ENCODE peak calls at places on chromosomes 1 and 21, in nine cellular contexts. One of them, this sample, is unnamed.
A peak's percentile ranks its signal among the peaks of the same experiment; 100 is the strongest.

GRCh38 chr1:174114788-174115448 is 44.4 kb upstream of the RABGAP1L start:
- DNase-seq in ovary: no peak
- DNase-seq in tibial nerve: peak; percentile 23
- DNase-seq in GM12878: no peak
- DNase-seq in fibroblast of lung: peak; percentile 43
- DNase-seq in spleen: no peak
- DNase-seq in sigmoid colon: no peak
- DNase-seq in Peyer's patch: no peak
- DNase-seq in neural progenitor cell: peak; percentile 75
- DNase-seq in this sample: no peak

GRCh38 chr1:45012639-45013278 is 705 bp downstream of the UROD start:
- DNase-seq in tibial nerve: peak; percentile 80
- DNase-seq in sigmoid colon: peak; percentile 90
- DNase-seq in fibroblast of lung: peak; percentile 65
- DNase-seq in GM12878: no peak
- DNase-seq in neural progenitor cell: peak; percentile 63
- DNase-seq in spleen: peak; percentile 86
- DNase-seq in ovary: peak; percentile 84
- DNase-seq in Peyer's patch: peak; percentile 53
- DNase-seq in this sample: peak; percentile 86

GRCh38 chr1:150093805-150094204 is 26.2 kb downstream of the VPS45 start:
- DNase-seq in sigmoid colon: no peak
- DNase-seq in tibial nerve: no peak
- DNase-seq in fibroblast of lung: no peak
- DNase-seq in Peyer's patch: no peak
- DNase-seq in spleen: no peak
- DNase-seq in ovary: no peak
- DNase-seq in neural progenitor cell: no peak
- DNase-seq in GM12878: no peak
- DNase-seq in this sample: no peak

GRCh38 chr1:84896279-84896678 is 3.3 kb upstream of the LPAR3 start:
- DNase-seq in ovary: no peak
- DNase-seq in spleen: no peak
- DNase-seq in neural progenitor cell: no peak
- DNase-seq in Peyer's patch: no peak
- DNase-seq in fibroblast of lung: no peak
- DNase-seq in sigmoid colon: no peak
- DNase-seq in tibial nerve: no peak
- DNase-seq in GM12878: no peak
- DNase-seq in this sample: no peak

GRCh38 chr1:2503554-2504223 is 22.7 kb downstream of the PANK4 start:
- DNase-seq in neural progenitor cell: peak; percentile 39
- DNase-seq in tibial nerve: no peak
- DNase-seq in GM12878: no peak
- DNase-seq in fibroblast of lung: no peak
- DNase-seq in sigmoid colon: no peak
- DNase-seq in ovary: no peak
- DNase-seq in spleen: no peak
- DNase-seq in Peyer's patch: no peak
- DNase-seq in this sample: no peak

GRCh38 chr1:201480231-201481003 is 11.4 kb upstream of the PHLDA3 start:
- DNase-seq in GM12878: no peak
- DNase-seq in tibial nerve: peak; percentile 76
- DNase-seq in neural progenitor cell: peak; percentile 82
- DNase-seq in spleen: peak; percentile 92
- DNase-seq in Peyer's patch: peak; percentile 75
- DNase-seq in ovary: no peak
- DNase-seq in fibroblast of lung: peak; percentile 78
- DNase-seq in sigmoid colon: peak; percentile 92
- DNase-seq in this sample: peak; percentile 91

GRCh38 chr1:12121212-12122000 is 45.4 kb upstream of the TNFRSF1B start:
- DNase-seq in sigmoid colon: no peak
- DNase-seq in Peyer's patch: no peak
- DNase-seq in spleen: peak; percentile 30
- DNase-seq in ovary: no peak
- DNase-seq in neural progenitor cell: no peak
- DNase-seq in fibroblast of lung: peak; percentile 96
- DNase-seq in tibial nerve: no peak
- DNase-seq in GM12878: no peak
- DNase-seq in this sample: no peak

GRCh38 chr21:45030637-45031218 is 43.7 kb upstream of the ADARB1 start:
- DNase-seq in sigmoid colon: peak; percentile 56
- DNase-seq in spleen: no peak
- DNase-seq in tibial nerve: no peak
- DNase-seq in ovary: no peak
- DNase-seq in Peyer's patch: no peak
- DNase-seq in GM12878: no peak
- DNase-seq in neural progenitor cell: peak; percentile 40
- DNase-seq in fibroblast of lung: peak; percentile 69
- DNase-seq in this sample: no peak

GRCh38 chr1:46370214-46370633 is 23.9 kb upstream of the FAAH start:
- DNase-seq in fibroblast of lung: no peak
- DNase-seq in neural progenitor cell: no peak
- DNase-seq in GM12878: peak; percentile 37
- DNase-seq in spleen: no peak
- DNase-seq in ovary: no peak
- DNase-seq in tibial nerve: no peak
- DNase-seq in sigmoid colon: no peak
- DNase-seq in Peyer's patch: peak; percentile 30
- DNase-seq in this sample: no peak

GRCh38 chr1:210244746-210245367 is 12.3 kb downstream of the SERTAD4 start:
- DNase-seq in GM12878: no peak
- DNase-seq in tibial nerve: no peak
- DNase-seq in neural progenitor cell: no peak
- DNase-seq in Peyer's patch: no peak
- DNase-seq in fibroblast of lung: no peak
- DNase-seq in sigmoid colon: no peak
- DNase-seq in ovary: no peak
- DNase-seq in spleen: no peak
- DNase-seq in this sample: no peak

GRCh38 chr1:210291786-210292275 is 36.9 kb upstream of the HHAT start:
- DNase-seq in tibial nerve: peak; percentile 10
- DNase-seq in ovary: no peak
- DNase-seq in Peyer's patch: no peak
- DNase-seq in neural progenitor cell: no peak
- DNase-seq in GM12878: no peak
- DNase-seq in spleen: no peak
- DNase-seq in sigmoid colon: peak; percentile 76
- DNase-seq in fibroblast of lung: peak; percentile 71
- DNase-seq in this sample: no peak

GRCh38 chr1:155801149-155801548 is 55.9 kb downstream of the GON4L start:
- DNase-seq in neural progenitor cell: no peak
- DNase-seq in sigmoid colon: no peak
- DNase-seq in GM12878: no peak
- DNase-seq in ovary: no peak
- DNase-seq in spleen: no peak
- DNase-seq in Peyer's patch: no peak
- DNase-seq in tibial nerve: no peak
- DNase-seq in fibroblast of lung: no peak
- DNase-seq in this sample: no peak

GRCh38 chr1:167057297-167057688 is 32.9 kb downstream of the GPA33 start:
- DNase-seq in fibroblast of lung: peak; percentile 20
- DNase-seq in tibial nerve: no peak
- DNase-seq in neural progenitor cell: peak; percentile 82
- DNase-seq in Peyer's patch: no peak
- DNase-seq in spleen: no peak
- DNase-seq in ovary: no peak
- DNase-seq in GM12878: no peak
- DNase-seq in sigmoid colon: no peak
- DNase-seq in this sample: no peak

GRCh38 chr1:63693956-63694607 is 79.7 kb upstream of the ROR1 start:
- DNase-seq in GM12878: no peak
- DNase-seq in sigmoid colon: no peak
- DNase-seq in neural progenitor cell: no peak
- DNase-seq in spleen: no peak
- DNase-seq in tibial nerve: no peak
- DNase-seq in fibroblast of lung: peak; percentile 70
- DNase-seq in ovary: no peak
- DNase-seq in Peyer's patch: no peak
- DNase-seq in this sample: no peak

GRCh38 chr1:216702170-216702569 is 21.1 kb downstream of the ESRRG start:
- DNase-seq in neural progenitor cell: no peak
- DNase-seq in sigmoid colon: no peak
- DNase-seq in GM12878: no peak
- DNase-seq in fibroblast of lung: no peak
- DNase-seq in spleen: no peak
- DNase-seq in Peyer's patch: no peak
- DNase-seq in tibial nerve: no peak
- DNase-seq in ovary: no peak
- DNase-seq in this sample: no peak

GRCh38 chr1:113058861-113059441 is 14.0 kb upstream of the LRIG2 start:
- DNase-seq in spleen: peak; percentile 79
- DNase-seq in neural progenitor cell: peak; percentile 28
- DNase-seq in Peyer's patch: no peak
- DNase-seq in GM12878: no peak
- DNase-seq in fibroblast of lung: no peak
- DNase-seq in sigmoid colon: no peak
- DNase-seq in ovary: no peak
- DNase-seq in tibial nerve: no peak
- DNase-seq in this sample: no peak

GRCh38 chr1:31581821-31582810 is 5.8 kb downstream of the TINAGL1 start:
- DNase-seq in Peyer's patch: no peak
- DNase-seq in tibial nerve: no peak
- DNase-seq in spleen: no peak
- DNase-seq in sigmoid colon: no peak
- DNase-seq in neural progenitor cell: no peak
- DNase-seq in ovary: no peak
- DNase-seq in fibroblast of lung: no peak
- DNase-seq in GM12878: no peak
- DNase-seq in this sample: no peak

GRCh38 chr1:181152892-181153633 is 64.6 kb downstream of the IER5 start:
- DNase-seq in sigmoid colon: peak; percentile 94
- DNase-seq in GM12878: no peak
- DNase-seq in fibroblast of lung: peak; percentile 94
- DNase-seq in neural progenitor cell: peak; percentile 56
- DNase-seq in Peyer's patch: peak; percentile 69
- DNase-seq in spleen: peak; percentile 91
- DNase-seq in ovary: peak; percentile 84
- DNase-seq in tibial nerve: peak; percentile 60
- DNase-seq in this sample: peak; percentile 86
- TF ChIP-seq CTCF in sigmoid colon: peak; percentile 19
- TF ChIP-seq CTCF in GM12878: peak; percentile 40
- TF ChIP-seq CTCF in fibroblast of lung: peak; percentile 27
- TF ChIP-seq CTCF in neural progenitor cell: peak; percentile 41
- TF ChIP-seq CTCF in Peyer's patch: peak; percentile 45
- TF ChIP-seq CTCF in spleen: peak; percentile 12
- TF ChIP-seq CTCF in ovary: peak; percentile 22
- TF ChIP-seq CTCF in tibial nerve: peak; percentile 35
- TF ChIP-seq CTCF in this sample: peak; percentile 50

GRCh38 chr21:25735895-25736597 is 1.3 kb downstream of the GABPA start:
- DNase-seq in ovary: no peak
- DNase-seq in sigmoid colon: no peak
- DNase-seq in Peyer's patch: no peak
- DNase-seq in spleen: no peak
- DNase-seq in neural progenitor cell: peak; percentile 29
- DNase-seq in tibial nerve: no peak
- DNase-seq in fibroblast of lung: peak; percentile 54
- DNase-seq in GM12878: no peak
- DNase-seq in this sample: no peak
- H3K4me1 ChIP-seq in ovary: peaks cover 3% of the 10 kb centered on the region
- H3K4me1 ChIP-seq in sigmoid colon: peaks cover 43% of the 10 kb centered on the region
- H3K4me1 ChIP-seq in Peyer's patch: no peaks in the 10 kb centered on the region
- H3K4me1 ChIP-seq in spleen: peaks cover 55% of the 10 kb centered on the region
- H3K4me1 ChIP-seq in neural progenitor cell: peaks cover 13% of the 10 kb centered on the region
- H3K4me1 ChIP-seq in tibial nerve: peaks cover 64% of the 10 kb centered on the region
- H3K4me1 ChIP-seq in fibroblast of lung: peaks cover 3% of the 10 kb centered on the region
- H3K4me1 ChIP-seq in GM12878: peaks cover 26% of the 10 kb centered on the region
- H3K4me1 ChIP-seq in this sample: peaks cover 48% of the 10 kb centered on the region

DNA sequence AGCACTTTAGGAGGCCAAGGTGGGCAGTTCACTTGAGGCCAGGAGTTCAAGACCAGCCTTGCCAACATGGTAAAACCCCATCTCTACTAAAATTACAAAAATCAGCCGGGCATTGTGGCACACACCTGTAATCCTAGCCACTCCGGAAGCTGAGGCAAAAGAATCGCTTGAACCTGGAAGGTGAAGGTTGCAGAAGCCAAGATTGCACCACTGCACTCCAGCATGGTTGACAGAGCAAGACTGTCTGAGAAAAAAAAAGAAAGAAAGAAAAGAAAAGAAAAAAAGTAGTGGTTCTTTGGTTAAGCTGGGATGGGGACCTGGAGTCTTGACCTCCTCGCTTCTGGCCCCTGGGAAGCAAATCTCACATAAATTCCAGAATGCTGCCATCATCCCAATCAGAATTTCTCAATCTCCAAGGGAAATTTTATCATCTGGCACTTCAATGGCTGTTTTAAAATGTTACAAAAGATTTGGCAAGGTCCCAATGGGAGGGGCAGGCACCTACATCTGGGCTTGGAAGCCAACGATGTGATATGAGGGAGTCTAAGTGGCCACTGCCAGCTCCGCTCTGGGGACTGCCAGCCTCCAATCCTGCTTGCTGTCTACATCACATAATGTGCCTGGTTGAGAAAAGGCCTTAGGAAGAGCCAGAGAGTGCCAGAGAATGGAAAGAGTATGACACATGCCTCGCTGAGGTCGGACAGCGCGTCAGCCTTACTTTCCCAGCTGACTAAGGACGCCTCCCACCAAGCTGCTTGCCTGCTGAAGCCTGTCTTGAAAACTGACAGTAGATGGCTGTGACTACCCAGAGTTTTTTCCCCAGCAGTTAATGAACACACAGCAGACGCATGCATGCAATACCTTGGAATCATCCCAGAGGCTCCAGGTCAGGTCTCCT is 42.1 kb upstream of the SRP9 start:
- DNase-seq in ovary: peak; percentile 65
- DNase-seq in fibroblast of lung: peak; percentile 98
- DNase-seq in GM12878: no peak
- DNase-seq in tibial nerve: peak; percentile 62
- DNase-seq in Peyer's patch: peak; percentile 22
- DNase-seq in neural progenitor cell: peak; percentile 23
- DNase-seq in sigmoid colon: peak; percentile 84
- DNase-seq in spleen: no peak
- DNase-seq in this sample: peak; percentile 57
- TF ChIP-seq CTCF in ovary: no peak
- TF ChIP-seq CTCF in fibroblast of lung: no peak
- TF ChIP-seq CTCF in GM12878: no peak
- TF ChIP-seq CTCF in tibial nerve: no peak
- TF ChIP-seq CTCF in Peyer's patch: no peak
- TF ChIP-seq CTCF in neural progenitor cell: no peak
- TF ChIP-seq CTCF in sigmoid colon: no peak
- TF ChIP-seq CTCF in spleen: no peak
- TF ChIP-seq CTCF in this sample: no peak

DNA sequence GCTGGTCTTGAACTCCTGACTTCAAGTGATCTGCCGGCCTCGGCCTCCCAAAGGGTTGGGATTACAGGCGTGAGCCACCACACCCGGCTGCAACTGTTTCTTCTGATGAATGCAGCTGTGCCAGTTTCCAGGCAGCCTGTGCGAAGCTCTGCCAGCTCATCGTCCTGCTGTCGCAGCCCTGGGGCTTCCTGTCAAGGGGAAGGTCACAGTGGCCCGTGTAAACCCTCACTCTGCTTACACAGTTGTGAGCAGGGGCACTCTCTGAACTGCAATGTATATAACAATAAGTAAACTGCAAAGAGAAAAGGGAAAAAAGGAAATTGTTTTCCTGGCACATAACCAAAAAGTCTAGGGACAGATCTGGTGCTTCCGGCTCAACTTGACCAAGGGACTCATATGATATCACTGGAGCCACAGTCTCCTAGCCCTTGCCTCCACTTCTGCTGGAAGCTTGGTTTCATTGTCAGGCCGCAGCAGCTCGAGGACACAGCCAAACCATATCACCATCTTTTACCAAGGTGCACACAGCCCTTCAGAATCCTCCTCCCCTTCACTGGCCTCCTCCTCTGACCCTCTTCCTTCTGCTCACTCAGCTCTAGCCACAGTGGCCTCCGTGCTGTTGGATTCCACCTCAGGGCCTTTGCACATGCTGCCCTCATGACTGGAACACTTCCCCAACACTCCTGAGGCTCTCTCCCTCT is 22.8 kb upstream of the LBR start:
- DNase-seq in fibroblast of lung: no peak
- DNase-seq in GM12878: no peak
- DNase-seq in sigmoid colon: peak; percentile 78
- DNase-seq in spleen: no peak
- DNase-seq in tibial nerve: no peak
- DNase-seq in ovary: peak; percentile 23
- DNase-seq in neural progenitor cell: no peak
- DNase-seq in Peyer's patch: no peak
- DNase-seq in this sample: peak; percentile 66
- H3K4me1 ChIP-seq in fibroblast of lung: peaks cover 20% of the 10 kb centered on the region
- H3K4me1 ChIP-seq in GM12878: peaks cover 4% of the 10 kb centered on the region
- H3K4me1 ChIP-seq in sigmoid colon: peaks cover 91% of the 10 kb centered on the region
- H3K4me1 ChIP-seq in spleen: peaks cover 14% of the 10 kb centered on the region
- H3K4me1 ChIP-seq in tibial nerve: peaks cover 39% of the 10 kb centered on the region
- H3K4me1 ChIP-seq in ovary: peaks cover 7% of the 10 kb centered on the region
- H3K4me1 ChIP-seq in neural progenitor cell: peaks cover 9% of the 10 kb centered on the region
- H3K4me1 ChIP-seq in Peyer's patch: peaks cover 4% of the 10 kb centered on the region
- H3K4me1 ChIP-seq in this sample: peaks cover 45% of the 10 kb centered on the region